ENCODE peak calls at places on chromosome 1, in seven cellular contexts. P is CD4-positive, alpha-beta T cell; W is astrocyte of the spinal cord; R is CD8-positive, alpha-beta T cell; J is hepatocyte; F is tibial nerve; D is cardiac fibroblast. M is an unnamed sample.

GRCh38 chr1:41448831-41449230 is 35.7 kb downstream of the EDN2 start:
- DNase-seq in P (no peak), W (no peak), R (no peak), J (no peak), F (no peak), D (no peak), M (no peak)

GRCh38 chr1:225710804-225711203 is 57.9 kb upstream of the ENAH start:
- DNase-seq in P (no peak), W (peak), R (no peak), J (peak), F (no peak), D (peak), M (no peak)

GRCh38 chr1:59125711-59126320 is 171.1 kb upstream of the FGGY start:
- DNase-seq in P (no peak), W (peak), R (no peak), J (no peak), F (no peak), D (no peak), M (no peak)

GRCh38 chr1:243748706-243749283 is 101.2 kb downstream of the AKT3 start:
- DNase-seq in P (no peak), W (peak), R (no peak), J (peak), F (peak), D (peak), M (no peak)

GRCh38 chr1:209249785-209250441 is 333.6 kb upstream of the CAMK1G start:
- DNase-seq in P (no peak), W (no peak), R (no peak), J (no peak), F (no peak), D (no peak), M (no peak)

GRCh38 chr1:56535362-56535761 is 44.0 kb downstream of the PLPP3 start:
- DNase-seq in P (no peak), W (no peak), R (no peak), J (no peak), F (no peak), D (no peak), M (no peak)

GRCh38 chr1:108049083-108049819 is 84.3 kb upstream of the VAV3 start:
- DNase-seq in P (peak), W (peak), R (no peak), J (peak), F (peak), D (peak), M (peak)

GRCh38 chr1:56397811-56398231 is 181.5 kb downstream of the PLPP3 start:
- DNase-seq in P (no peak), W (no peak), R (no peak), J (no peak), F (no peak), D (peak), M (no peak)

GRCh38 chr1:109060707-109061106 is 15.1 kb downstream of the TAF13 start:
- DNase-seq in P (no peak), W (no peak), R (no peak), J (no peak), F (no peak), D (no peak), M (no peak)

GRCh38 chr1:32151319-32151787 is 28.1 kb upstream of the TXLNA start:
- DNase-seq in P (no peak), W (peak), R (no peak), J (peak), F (no peak), D (peak), M (no peak)

GRCh38 chr1:47207811-47208373 is 18.1 kb upstream of the PDZK1IP1 start:
- DNase-seq in P (no peak), W (no peak), R (no peak), J (no peak), F (no peak), D (peak), M (no peak)

GRCh38 chr1:165376041-165376810 is 19.7 kb upstream of the LMX1A start:
- DNase-seq in P (peak), W (peak), R (no peak), J (peak), F (peak), D (peak), M (peak)

GRCh38 chr1:199669916-199670315 is 357.6 kb upstream of the NR5A2 start:
- DNase-seq in P (no peak), W (no peak), R (no peak), J (no peak), F (no peak), D (no peak), M (no peak)

GRCh38 chr1:226635456-226635941 is 86.9 kb downstream of the STUM start:
- DNase-seq in P (peak), W (no peak), R (peak), J (no peak), F (no peak), D (no peak), M (no peak)

GRCh38 chr1:177351361-177352108 is 180.8 kb downstream of the BRINP2 start:
- DNase-seq in P (no peak), W (no peak), R (no peak), J (peak), F (no peak), D (no peak), M (no peak)

GRCh38 chr1:19222979-19223824 is 13.1 kb upstream of the UBR4 start:
- DNase-seq in P (no peak), W (peak), R (no peak), J (no peak), F (no peak), D (peak), M (no peak)

GRCh38 chr1:87512431-87512830 is 183.8 kb downstream of the LMO4 start:
- DNase-seq in P (no peak), W (peak), R (no peak), J (no peak), F (no peak), D (no peak), M (no peak)

GRCh38 chr1:36160949-36161485 is 5.1 kb downstream of the MAP7D1 start:
- DNase-seq in P (peak), W (peak), R (peak), J (peak), F (peak), D (peak), M (peak)

GRCh38 chr1:6515771-6516170 is 24.3 kb upstream of the PLEKHG5 start:
- DNase-seq in P (no peak), W (no peak), R (no peak), J (no peak), F (no peak), D (peak), M (no peak)

GRCh38 chr1:53725238-53725689 is 13.7 kb downstream of the GLIS1 start:
- DNase-seq in P (no peak), W (peak), R (no peak), J (peak), F (no peak), D (peak), M (no peak)

GRCh38 chr1:196611873-196612272 is 3.6 kb upstream of the KCNT2 start:
- DNase-seq in P (no peak), W (no peak), R (no peak), J (no peak), F (no peak), D (no peak), M (no peak)

GRCh38 chr1:92858564-92859399 is 26.9 kb downstream of the RPL5 start:
- DNase-seq in P (no peak), W (peak), R (peak), J (peak), F (peak), D (peak), M (peak)

GRCh38 chr1:16017461-16018303 is at the start of gene HSPB7:
- DNase-seq in P (no peak), W (peak), R (no peak), J (peak), F (peak), D (peak), M (no peak)

GRCh38 chr1:117044217-117044616 is 15.9 kb upstream of the TTF2 start:
- DNase-seq in P (no peak), W (no peak), R (no peak), J (no peak), F (no peak), D (no peak), M (no peak)

GRCh38 chr1:227544067-227544655 is 19.2 kb upstream of the ZNF678 start:
- DNase-seq in P (no peak), W (no peak), R (no peak), J (no peak), F (no peak), D (no peak), M (no peak)

GRCh38 chr1:1351511-1352427 is 2.6 kb upstream of the DVL1 start:
- DNase-seq in P (no peak), W (no peak), R (no peak), J (no peak), F (peak), D (no peak), M (no peak)

GRCh38 chr1:199029855-199030254 is 391.0 kb downstream of the PTPRC start:
- DNase-seq in P (no peak), W (peak), R (no peak), J (no peak), F (no peak), D (peak), M (no peak)

GRCh38 chr1:71572038-71572437 is 491.2 kb upstream of the ZRANB2 start:
- DNase-seq in P (no peak), W (no peak), R (no peak), J (no peak), F (no peak), D (no peak), M (no peak)

GRCh38 chr1:178341218-178341956 is 155.4 kb downstream of the CLEC20A start:
- DNase-seq in P (no peak), W (peak), R (no peak), J (peak), F (peak), D (peak), M (peak)

GRCh38 chr1:19643113-19643512 is 998 bp upstream of the NBL1 start:
- DNase-seq in P (no peak), W (peak), R (peak), J (peak), F (no peak), D (peak), M (no peak)

GRCh38 chr1:95229042-95229441 is 5.0 kb upstream of the RWDD3 start:
- DNase-seq in P (no peak), W (peak), R (no peak), J (no peak), F (no peak), D (no peak), M (no peak)

GRCh38 chr1:95096218-95096841 is 20.8 kb upstream of the TLCD4 start:
- DNase-seq in P (no peak), W (no peak), R (no peak), J (no peak), F (no peak), D (peak), M (no peak)

GRCh38 chr1:193183019-193183643 is 3.3 kb downstream of the B3GALT2 start:
- DNase-seq in P (no peak), W (peak), R (no peak), J (peak), F (no peak), D (peak), M (peak)

GRCh38 chr1:202806845-202807366 is 1.3 kb downstream of the KDM5B start:
- DNase-seq in P (peak), W (no peak), R (peak), J (peak), F (no peak), D (peak), M (peak)

GRCh38 chr1:196063307-196063706 is 544.9 kb downstream of the KCNT2 start:
- DNase-seq in P (no peak), W (peak), R (no peak), J (no peak), F (no peak), D (peak), M (no peak)

GRCh38 chr1:12339410-12339809 is 109.6 kb downstream of the VPS13D start:
- DNase-seq in P (no peak), W (no peak), R (no peak), J (peak), F (no peak), D (no peak), M (no peak)
- TF ChIP-seq CTCF in P (no peak), W (peak), R (no peak), J (peak), F (peak), D (peak), M (peak)

GRCh38 chr1:62113505-62113904 is 81.1 kb upstream of the L1TD1 start:
- DNase-seq in P (no peak), W (no peak), R (no peak), J (no peak), F (no peak), D (no peak), M (no peak)

GRCh38 chr1:62107923-62108322 is 86.7 kb upstream of the L1TD1 start:
- DNase-seq in P (no peak), W (no peak), R (no peak), J (no peak), F (no peak), D (no peak), M (no peak)

GRCh38 chr1:62109124-62109523 is 85.5 kb upstream of the L1TD1 start:
- DNase-seq in P (no peak), W (no peak), R (no peak), J (no peak), F (no peak), D (no peak), M (no peak)

GRCh38 chr1:62110198-62110817 is 84.3 kb upstream of the L1TD1 start:
- DNase-seq in P (no peak), W (no peak), R (no peak), J (no peak), F (peak), D (no peak), M (no peak)

DNA sequence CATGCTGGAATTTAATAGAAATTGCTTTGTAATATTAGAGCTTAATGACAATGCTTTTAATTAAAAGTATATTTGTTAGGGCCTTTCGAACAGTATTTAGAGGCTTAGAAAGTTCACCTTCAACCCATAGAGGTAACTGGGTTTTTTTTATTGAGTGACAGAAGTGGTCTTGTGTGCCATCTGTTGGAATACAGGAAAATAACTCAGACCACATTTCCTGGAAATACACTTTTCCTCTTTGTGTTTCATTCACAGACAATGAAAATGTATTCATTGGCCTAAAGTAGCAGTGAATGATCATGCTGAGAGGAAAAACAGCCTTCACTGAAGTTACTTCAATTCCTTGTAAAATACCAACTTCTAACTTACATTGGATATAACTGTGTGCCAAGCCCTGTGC is 83.6 kb upstream of the L1TD1 start:
- DNase-seq in P (no peak), W (no peak), R (no peak), J (no peak), F (no peak), D (no peak), M (no peak)
- TF ChIP-seq CTCF in P (no peak), W (no peak), R (no peak), J (peak), F (no peak), D (no peak), M (no peak)

GRCh38 chr1:204994086-204994862 is 48.7 kb upstream of the CNTN2 start:
- DNase-seq in P (no peak), W (no peak), R (no peak), J (no peak), F (no peak), D (peak), M (no peak)

GRCh38 chr1:204992940-204993339 is 50.1 kb upstream of the CNTN2 start:
- DNase-seq in P (no peak), W (no peak), R (no peak), J (no peak), F (no peak), D (no peak), M (no peak)

GRCh38 chr1:205001101-205001620 is 41.9 kb upstream of the CNTN2 start:
- DNase-seq in P (no peak), W (no peak), R (no peak), J (no peak), F (no peak), D (no peak), M (no peak)

GRCh38 chr1:204996981-204997380 is 46.0 kb upstream of the CNTN2 start:
- DNase-seq in P (no peak), W (no peak), R (no peak), J (no peak), F (no peak), D (no peak), M (no peak)

GRCh38 chr1:204997616-204998015 is 45.4 kb upstream of the CNTN2 start:
- DNase-seq in P (no peak), W (no peak), R (no peak), J (peak), F (no peak), D (no peak), M (no peak)
- TF ChIP-seq CTCF in P (no peak), W (no peak), R (no peak), J (no peak), F (no peak), D (no peak), M (no peak)

DNA sequence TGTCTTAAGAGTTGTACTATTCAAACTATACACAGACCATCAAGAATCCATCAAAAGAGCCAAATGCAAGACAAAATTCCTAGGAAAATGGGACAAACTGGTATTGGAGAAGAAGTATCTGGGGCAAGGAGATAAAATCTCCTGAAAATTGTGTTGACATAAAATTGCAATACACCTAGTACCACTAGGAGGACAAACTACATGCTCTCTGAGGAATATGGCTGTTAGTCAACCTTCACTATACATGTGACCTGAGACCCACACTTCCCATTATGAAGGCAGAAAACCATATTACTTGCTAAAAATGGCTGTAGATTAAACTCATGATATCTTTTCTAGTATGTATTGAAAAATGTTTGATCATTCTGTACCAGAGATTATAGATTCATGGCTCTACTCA is 30.0 kb downstream of the IRF2BP2 start:
- DNase-seq in P (no peak), W (no peak), R (no peak), J (no peak), F (no peak), D (peak), M (no peak)
- TF ChIP-seq CTCF in P (peak), W (peak), R (peak), J (peak), F (no peak), D (peak), M (peak)

DNA sequence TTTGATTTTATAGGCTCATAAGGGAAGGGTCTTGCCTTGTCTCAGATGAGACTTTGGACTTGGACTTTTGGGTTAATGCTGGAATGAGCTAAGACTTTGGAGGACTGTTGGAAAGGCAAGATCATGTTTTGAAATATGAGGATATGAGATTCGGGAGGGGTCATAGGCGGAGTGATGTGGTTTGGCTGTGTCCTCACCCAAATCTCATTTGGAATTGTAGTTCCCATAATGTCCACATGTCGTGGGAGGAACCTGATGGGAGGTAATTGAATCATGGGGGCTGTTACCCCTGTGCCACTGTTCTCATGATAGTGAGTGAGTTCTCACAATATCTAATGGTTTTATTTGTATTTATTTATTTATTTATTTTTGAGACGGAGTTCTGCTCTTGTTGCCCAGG is 6.9 kb upstream of the CSDE1 start:
- DNase-seq in P (no peak), W (no peak), R (no peak), J (no peak), F (no peak), D (no peak), M (no peak)
- TF ChIP-seq CTCF in P (no peak), W (no peak), R (no peak), J (no peak), F (no peak), D (peak), M (peak)

DNA sequence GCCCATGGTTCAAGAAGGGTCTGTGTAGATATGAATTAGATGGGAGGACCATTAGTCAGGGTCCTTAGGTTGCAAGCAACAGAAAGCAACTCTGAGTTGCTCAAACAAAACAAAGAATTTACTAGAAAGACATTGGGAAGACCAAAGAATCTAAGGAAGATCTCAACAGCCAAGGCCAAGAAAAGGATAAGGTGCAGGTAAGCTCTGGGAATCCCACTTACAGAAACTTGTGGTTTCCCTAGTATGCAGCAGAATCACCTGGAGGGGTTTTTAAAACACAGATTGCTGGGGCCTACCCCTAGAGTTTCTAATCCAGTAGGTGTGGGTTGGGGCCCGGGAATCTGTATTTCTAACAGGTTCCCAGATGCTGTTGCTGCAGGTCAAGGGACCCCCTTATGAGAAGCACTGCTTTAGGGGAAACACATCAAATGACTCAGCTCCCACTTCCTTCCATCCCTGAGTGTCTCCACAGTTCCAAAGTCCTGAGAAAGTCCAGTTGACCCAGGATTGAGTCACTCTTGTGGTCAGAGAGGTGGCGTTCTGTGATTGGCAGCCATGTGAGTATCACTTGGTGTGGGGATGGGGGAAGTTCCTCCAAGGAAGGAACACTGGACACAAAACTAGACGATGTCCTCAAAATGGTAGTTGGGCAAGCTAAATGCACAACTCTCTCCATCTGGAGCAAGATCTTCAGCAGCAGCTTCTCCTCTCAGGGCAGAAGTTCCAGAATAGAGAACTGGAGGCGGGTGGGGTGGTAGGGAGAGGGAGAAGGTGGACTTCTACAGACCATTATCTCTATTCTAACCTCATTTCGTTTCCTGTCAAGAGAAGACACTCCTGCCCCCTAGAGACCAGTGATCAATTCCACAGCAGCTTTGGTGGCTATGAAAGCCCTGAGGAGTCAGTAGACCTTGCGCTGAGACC is 24.2 kb upstream of the EYA3 start:
- DNase-seq in P (no peak), W (peak), R (no peak), J (peak), F (peak), D (peak), M (no peak)
- TF ChIP-seq CTCF in P (no peak), W (peak), R (no peak), J (no peak), F (no peak), D (peak), M (no peak)

GRCh38 chr1:204445860-204446412 is 34.3 kb upstream of the PPP1R15B start:
- DNase-seq in P (peak), W (no peak), R (peak), J (peak), F (no peak), D (peak), M (peak)
- TF ChIP-seq CTCF in P (no peak), W (peak), R (no peak), J (peak), F (no peak), D (peak), M (no peak)